ENCODE peak calls at places on chromosomes 13 and 19, in five cellular contexts. I is EH, L is T1000, K is dorsolateral prefrontal cortex, D is iris pigment epithelial cell. S is an unnamed sample.

GRCh38 chr13:33766724-33767123 is 51.2 kb upstream of the RFC3 start:
- DNase-seq in I (no peak), L (no peak), K (no peak), D (no peak), S (no peak)

GRCh38 chr19:42601811-42602443 is 7.2 kb upstream of the CEACAM8 start:
- DNase-seq in I (peak), L (peak), K (no peak), D (peak), S (peak)

GRCh38 chr13:29457299-29457698 is 138.2 kb downstream of the SLC7A1 start:
- DNase-seq in I (peak), L (no peak), K (no peak), D (peak), S (peak)

GRCh38 chr13:98176777-98177608 is at the start of gene RNF113B:
- DNase-seq in I (no peak), L (no peak), K (no peak), D (peak), S (no peak)

GRCh38 chr13:63942372-63942771 is 2526.7 kb upstream of the PCDH20 start:
- DNase-seq in I (no peak), L (no peak), K (no peak), D (peak), S (no peak)

GRCh38 chr19:33192010-33192409 is 2.1 kb upstream of the LRP3 start:
- DNase-seq in I (no peak), L (no peak), K (no peak), D (no peak), S (no peak)

GRCh38 chr13:100976993-100977392 is 302.4 kb upstream of the TMTC4 start:
- DNase-seq in I (no peak), L (no peak), K (no peak), D (peak), S (peak)

GRCh38 chr19:49157445-49158224 is at the start of gene TRPM4:
- DNase-seq in I (peak), L (peak), K (peak), D (peak), S (peak)

GRCh38 chr19:48752511-48753365 is at the start of gene FUT1:
- DNase-seq in I (peak), L (no peak), K (peak), D (peak), S (peak)

GRCh38 chr19:45499196-45500180 is 1.2 kb downstream of the PPM1N start:
- DNase-seq in I (peak), L (peak), K (no peak), D (peak), S (peak)

GRCh38 chr19:4807188-4807587 is 15.7 kb downstream of the FEM1A start:
- DNase-seq in I (no peak), L (no peak), K (no peak), D (no peak), S (no peak)

GRCh38 chr13:79492313-79492798 is 11.4 kb downstream of the NDFIP2 start:
- DNase-seq in I (peak), L (no peak), K (no peak), D (peak), S (no peak)

GRCh38 chr19:40433391-40434216 is 7.8 kb upstream of the SERTAD1 start:
- DNase-seq in I (peak), L (peak), K (peak), D (peak), S (peak)

GRCh38 chr19:41064974-41065569 is 23.2 kb upstream of the CYP2A13 start:
- DNase-seq in I (peak), L (no peak), K (no peak), D (peak), S (peak)

GRCh38 chr19:5785423-5785822 is 877 bp upstream of the PRR22 start:
- DNase-seq in I (no peak), L (no peak), K (no peak), D (no peak), S (no peak)

GRCh38 chr19:23254141-23254910 is 4.1 kb upstream of the ZNF724 start:
- DNase-seq in I (no peak), L (no peak), K (no peak), D (peak), S (no peak)

GRCh38 chr19:7883796-7884570 is 4.3 kb upstream of the LRRC8E start:
- DNase-seq in I (peak), L (no peak), K (no peak), D (peak), S (peak)

GRCh38 chr13:22926176-22927007 is 254.4 kb upstream of the SGCG start:
- DNase-seq in I (peak), L (no peak), K (peak), D (peak), S (no peak)

GRCh38 chr19:10762656-10763055 is 44.8 kb downstream of the DNM2 start:
- DNase-seq in I (no peak), L (no peak), K (no peak), D (no peak), S (no peak)